ENCODE peak calls at places on chromosomes 6 and 20, in ten cellular contexts. One of them, this sample, is unnamed.

GRCh38 chr20:59222982-59223610 is 59.5 kb downstream of the ZNF831 start:
- DNase-seq in upper lobe of right lung: no peak
- DNase-seq in NAMALWA: no peak
- DNase-seq in NCI-H2029: no peak
- DNase-seq in AG10803: no peak
- DNase-seq in stimulated activated effector memory CD8-positive, alpha-beta T cell treated with anti-CD3 and anti-CD28 coated beads, Interleukin-12 subunit alpha, Interleukin-12 subunit beta, amount 100 ng/mL, for 72 hours: no peak
- DNase-seq in AG09319: no peak
- DNase-seq in A549: peak; percentile 32
- DNase-seq in neural crest cell: peak; percentile 27
- DNase-seq in naive thymus-derived CD8-positive, alpha-beta T cell: no peak
- DNase-seq in this sample: no peak

GRCh38 chr20:57388953-57389694 is 2.1 kb upstream of the RBM38 start:
- DNase-seq in upper lobe of right lung: peak; percentile 93
- DNase-seq in NAMALWA: peak; percentile 79
- DNase-seq in NCI-H2029: peak; percentile 36
- DNase-seq in AG10803: peak; percentile 71
- DNase-seq in stimulated activated effector memory CD8-positive, alpha-beta T cell treated with anti-CD3 and anti-CD28 coated beads, Interleukin-12 subunit alpha, Interleukin-12 subunit beta, amount 100 ng/mL, for 72 hours: peak; percentile 46
- DNase-seq in AG09319: peak; percentile 31
- DNase-seq in A549: no peak
- DNase-seq in neural crest cell: peak; percentile 42
- DNase-seq in naive thymus-derived CD8-positive, alpha-beta T cell: peak; percentile 43
- DNase-seq in this sample: no peak

GRCh38 chr20:44616604-44616964 is 34.2 kb downstream of the PKIG start:
- DNase-seq in upper lobe of right lung: peak; percentile 63
- DNase-seq in NAMALWA: no peak
- DNase-seq in NCI-H2029: no peak
- DNase-seq in AG10803: no peak
- DNase-seq in stimulated activated effector memory CD8-positive, alpha-beta T cell treated with anti-CD3 and anti-CD28 coated beads, Interleukin-12 subunit alpha, Interleukin-12 subunit beta, amount 100 ng/mL, for 72 hours: no peak
- DNase-seq in AG09319: no peak
- DNase-seq in A549: no peak
- DNase-seq in neural crest cell: no peak
- DNase-seq in naive thymus-derived CD8-positive, alpha-beta T cell: no peak
- DNase-seq in this sample: no peak

GRCh38 chr20:57809149-57809548 is 99.3 kb upstream of the PMEPA1 start:
- DNase-seq in upper lobe of right lung: no peak
- DNase-seq in NAMALWA: no peak
- DNase-seq in NCI-H2029: no peak
- DNase-seq in AG10803: no peak
- DNase-seq in stimulated activated effector memory CD8-positive, alpha-beta T cell treated with anti-CD3 and anti-CD28 coated beads, Interleukin-12 subunit alpha, Interleukin-12 subunit beta, amount 100 ng/mL, for 72 hours: no peak
- DNase-seq in AG09319: no peak
- DNase-seq in A549: no peak
- DNase-seq in neural crest cell: no peak
- DNase-seq in naive thymus-derived CD8-positive, alpha-beta T cell: no peak
- DNase-seq in this sample: no peak

GRCh38 chr6:132937466-132937906 is 123.1 kb downstream of the RPS12 start:
- DNase-seq in upper lobe of right lung: no peak
- DNase-seq in NAMALWA: peak; percentile 73
- DNase-seq in NCI-H2029: peak; percentile 38
- DNase-seq in AG10803: peak; percentile 16
- DNase-seq in stimulated activated effector memory CD8-positive, alpha-beta T cell treated with anti-CD3 and anti-CD28 coated beads, Interleukin-12 subunit alpha, Interleukin-12 subunit beta, amount 100 ng/mL, for 72 hours: no peak
- DNase-seq in AG09319: no peak
- DNase-seq in A549: peak; percentile 46
- DNase-seq in neural crest cell: peak; percentile 57
- DNase-seq in naive thymus-derived CD8-positive, alpha-beta T cell: no peak
- DNase-seq in this sample: peak; percentile 13

GRCh38 chr6:45479834-45480696 is 102.3 kb upstream of the SUPT3H start:
- DNase-seq in upper lobe of right lung: no peak
- DNase-seq in NAMALWA: no peak
- DNase-seq in NCI-H2029: no peak
- DNase-seq in AG10803: peak; percentile 82
- DNase-seq in stimulated activated effector memory CD8-positive, alpha-beta T cell treated with anti-CD3 and anti-CD28 coated beads, Interleukin-12 subunit alpha, Interleukin-12 subunit beta, amount 100 ng/mL, for 72 hours: no peak
- DNase-seq in AG09319: peak; percentile 88
- DNase-seq in A549: no peak
- DNase-seq in neural crest cell: no peak
- DNase-seq in naive thymus-derived CD8-positive, alpha-beta T cell: no peak
- DNase-seq in this sample: no peak

GRCh38 chr20:25056601-25057233 is 1.2 kb downstream of the ACSS1 start:
- DNase-seq in upper lobe of right lung: no peak
- DNase-seq in NAMALWA: no peak
- DNase-seq in NCI-H2029: no peak
- DNase-seq in AG10803: no peak
- DNase-seq in stimulated activated effector memory CD8-positive, alpha-beta T cell treated with anti-CD3 and anti-CD28 coated beads, Interleukin-12 subunit alpha, Interleukin-12 subunit beta, amount 100 ng/mL, for 72 hours: no peak
- DNase-seq in AG09319: no peak
- DNase-seq in A549: no peak
- DNase-seq in neural crest cell: no peak
- DNase-seq in naive thymus-derived CD8-positive, alpha-beta T cell: no peak
- DNase-seq in this sample: no peak

GRCh38 chr6:35287671-35288396 is 9.8 kb upstream of the DEF6 start:
- DNase-seq in upper lobe of right lung: no peak
- DNase-seq in NAMALWA: no peak
- DNase-seq in NCI-H2029: no peak
- DNase-seq in AG10803: peak; percentile 41
- DNase-seq in stimulated activated effector memory CD8-positive, alpha-beta T cell treated with anti-CD3 and anti-CD28 coated beads, Interleukin-12 subunit alpha, Interleukin-12 subunit beta, amount 100 ng/mL, for 72 hours: no peak
- DNase-seq in AG09319: no peak
- DNase-seq in A549: no peak
- DNase-seq in neural crest cell: no peak
- DNase-seq in naive thymus-derived CD8-positive, alpha-beta T cell: no peak
- DNase-seq in this sample: no peak

GRCh38 chr6:40377173-40377806 is 209.9 kb downstream of the LRFN2 start:
- DNase-seq in upper lobe of right lung: no peak
- DNase-seq in NAMALWA: no peak
- DNase-seq in NCI-H2029: no peak
- DNase-seq in AG10803: no peak
- DNase-seq in stimulated activated effector memory CD8-positive, alpha-beta T cell treated with anti-CD3 and anti-CD28 coated beads, Interleukin-12 subunit alpha, Interleukin-12 subunit beta, amount 100 ng/mL, for 72 hours: no peak
- DNase-seq in AG09319: no peak
- DNase-seq in A549: no peak
- DNase-seq in neural crest cell: no peak
- DNase-seq in naive thymus-derived CD8-positive, alpha-beta T cell: no peak
- DNase-seq in this sample: no peak

GRCh38 chr20:401682-402495 is 6.2 kb upstream of the RBCK1 start:
- DNase-seq in upper lobe of right lung: no peak
- DNase-seq in NAMALWA: no peak
- DNase-seq in NCI-H2029: no peak
- DNase-seq in AG10803: peak; percentile 86
- DNase-seq in stimulated activated effector memory CD8-positive, alpha-beta T cell treated with anti-CD3 and anti-CD28 coated beads, Interleukin-12 subunit alpha, Interleukin-12 subunit beta, amount 100 ng/mL, for 72 hours: no peak
- DNase-seq in AG09319: no peak
- DNase-seq in A549: peak; percentile 100
- DNase-seq in neural crest cell: no peak
- DNase-seq in naive thymus-derived CD8-positive, alpha-beta T cell: no peak
- DNase-seq in this sample: peak; percentile 100

GRCh38 chr20:50152394-50153152 is 950 bp downstream of the PEDS1 start:
- DNase-seq in upper lobe of right lung: no peak
- DNase-seq in NAMALWA: no peak
- DNase-seq in NCI-H2029: no peak
- DNase-seq in AG10803: no peak
- DNase-seq in stimulated activated effector memory CD8-positive, alpha-beta T cell treated with anti-CD3 and anti-CD28 coated beads, Interleukin-12 subunit alpha, Interleukin-12 subunit beta, amount 100 ng/mL, for 72 hours: no peak
- DNase-seq in AG09319: no peak
- DNase-seq in A549: no peak
- DNase-seq in neural crest cell: no peak
- DNase-seq in naive thymus-derived CD8-positive, alpha-beta T cell: no peak
- DNase-seq in this sample: peak; percentile 81

GRCh38 chr6:95203153-95203754 is 374.1 kb upstream of the MANEA start:
- DNase-seq in upper lobe of right lung: no peak
- DNase-seq in NAMALWA: peak; percentile 61
- DNase-seq in NCI-H2029: peak; percentile 10
- DNase-seq in AG10803: no peak
- DNase-seq in stimulated activated effector memory CD8-positive, alpha-beta T cell treated with anti-CD3 and anti-CD28 coated beads, Interleukin-12 subunit alpha, Interleukin-12 subunit beta, amount 100 ng/mL, for 72 hours: no peak
- DNase-seq in AG09319: no peak
- DNase-seq in A549: peak; percentile 37
- DNase-seq in neural crest cell: peak; percentile 36
- DNase-seq in naive thymus-derived CD8-positive, alpha-beta T cell: no peak
- DNase-seq in this sample: peak; percentile 7

GRCh38 chr6:10180138-10181074 is 234.5 kb downstream of the TFAP2A start:
- DNase-seq in upper lobe of right lung: no peak
- DNase-seq in NAMALWA: no peak
- DNase-seq in NCI-H2029: peak; percentile 99
- DNase-seq in AG10803: no peak
- DNase-seq in stimulated activated effector memory CD8-positive, alpha-beta T cell treated with anti-CD3 and anti-CD28 coated beads, Interleukin-12 subunit alpha, Interleukin-12 subunit beta, amount 100 ng/mL, for 72 hours: no peak
- DNase-seq in AG09319: no peak
- DNase-seq in A549: no peak
- DNase-seq in neural crest cell: no peak
- DNase-seq in naive thymus-derived CD8-positive, alpha-beta T cell: no peak
- DNase-seq in this sample: no peak

GRCh38 chr20:47778398-47779354 is 6.6 kb downstream of the SULF2 start:
- DNase-seq in upper lobe of right lung: no peak
- DNase-seq in NAMALWA: no peak
- DNase-seq in NCI-H2029: no peak
- DNase-seq in AG10803: peak; percentile 91
- DNase-seq in stimulated activated effector memory CD8-positive, alpha-beta T cell treated with anti-CD3 and anti-CD28 coated beads, Interleukin-12 subunit alpha, Interleukin-12 subunit beta, amount 100 ng/mL, for 72 hours: no peak
- DNase-seq in AG09319: no peak
- DNase-seq in A549: no peak
- DNase-seq in neural crest cell: no peak
- DNase-seq in naive thymus-derived CD8-positive, alpha-beta T cell: no peak
- DNase-seq in this sample: no peak

GRCh38 chr6:121093928-121094327 is 240.4 kb downstream of the TBC1D32 start:
- DNase-seq in upper lobe of right lung: no peak
- DNase-seq in NAMALWA: no peak
- DNase-seq in NCI-H2029: no peak
- DNase-seq in AG10803: peak; percentile 51
- DNase-seq in stimulated activated effector memory CD8-positive, alpha-beta T cell treated with anti-CD3 and anti-CD28 coated beads, Interleukin-12 subunit alpha, Interleukin-12 subunit beta, amount 100 ng/mL, for 72 hours: no peak
- DNase-seq in AG09319: no peak
- DNase-seq in A549: no peak
- DNase-seq in neural crest cell: no peak
- DNase-seq in naive thymus-derived CD8-positive, alpha-beta T cell: no peak
- DNase-seq in this sample: peak; percentile 25

This sample was measured in foreskin keratinocyte.